ENCODE peak calls at places on chromosomes 13 and 19, in nine cellular contexts. G is NT2/D1, I is adipocyte, K is endothelial cell of umbilical vein, Y is HepG2, Q is H1, V is neural progenitor cell, C is PC-3, X is SK-N-MC. M is an unnamed sample. For H3K9me3, the result is how much of the 10 kb centered on the place peaks cover.

GRCh38 chr13:64912141-64912540 is 2318.0 kb downstream of the PCDH9 start:
- DNase-seq in X (no peak), Y (no peak), K (peak), V (no peak), G (no peak), Q (no peak), C (peak), I (peak), M (peak)

GRCh38 chr13:101267656-101268055 is 148.7 kb downstream of the NALCN start:
- DNase-seq in Q (no peak), Y (no peak), I (no peak), C (peak), X (no peak), K (no peak), V (no peak), G (no peak), M (peak)

GRCh38 chr19:51809787-51810186 is 14.8 kb downstream of the FPR3 start:
- DNase-seq in I (peak), V (no peak), C (peak), K (no peak), Q (no peak), X (no peak), G (no peak), Y (peak), M (peak)

GRCh38 chr13:95403349-95404140 is 102.3 kb upstream of the ABCC4 start:
- DNase-seq in V (peak), G (peak), Q (peak), I (no peak), Y (no peak), C (peak), X (no peak), K (no peak), M (no peak)

GRCh38 chr19:23956051-23956450 is 41.4 kb downstream of the ZNF726 start:
- DNase-seq in K (no peak), G (no peak), Q (no peak), I (no peak), Y (no peak), V (no peak), C (no peak), X (no peak), M (no peak)

GRCh38 chr19:52520013-52520412 is 7.5 kb upstream of the ZNF808 start:
- DNase-seq in G (no peak), Q (no peak), X (no peak), V (peak), I (no peak), C (no peak), Y (no peak), K (no peak), M (no peak)

GRCh38 chr19:35347171-35347929 is at the start of gene FFAR1:
- DNase-seq in Y (no peak), K (no peak), X (no peak), C (no peak), Q (peak), G (no peak), V (no peak), I (no peak), M (no peak)

GRCh38 chr13:45328661-45329105 is 12.3 kb downstream of the TPT1 start:
- DNase-seq in G (no peak), C (no peak), K (peak), V (no peak), Q (no peak), Y (no peak), I (peak), X (no peak), M (peak)

GRCh38 chr13:110328509-110328908 is 21.4 kb downstream of the COL4A2 start:
- DNase-seq in G (no peak), I (no peak), Y (no peak), C (no peak), Q (no peak), K (no peak), X (no peak), V (no peak), M (peak)

GRCh38 chr13:44434441-44435141 is 61.0 kb downstream of the SERP2 start:
- DNase-seq in V (no peak), I (peak), Y (no peak), G (no peak), Q (no peak), K (no peak), C (no peak), X (no peak), M (no peak)

GRCh38 chr19:39736088-39736487 is 1.7 kb downstream of the CLC start:
- DNase-seq in V (no peak), Y (no peak), K (no peak), C (no peak), G (no peak), X (no peak), I (no peak), Q (no peak), M (no peak)

GRCh38 chr13:35388979-35389378 is 87.5 kb downstream of the MAB21L1 start:
- DNase-seq in C (no peak), Q (no peak), G (no peak), I (peak), X (no peak), Y (no peak), K (peak), V (no peak), M (peak)

GRCh38 chr13:45544520-45544919 is 71.0 kb downstream of the ERICH6B start:
- DNase-seq in V (no peak), I (no peak), C (no peak), G (no peak), K (no peak), Y (no peak), Q (no peak), X (no peak), M (no peak)

DNA sequence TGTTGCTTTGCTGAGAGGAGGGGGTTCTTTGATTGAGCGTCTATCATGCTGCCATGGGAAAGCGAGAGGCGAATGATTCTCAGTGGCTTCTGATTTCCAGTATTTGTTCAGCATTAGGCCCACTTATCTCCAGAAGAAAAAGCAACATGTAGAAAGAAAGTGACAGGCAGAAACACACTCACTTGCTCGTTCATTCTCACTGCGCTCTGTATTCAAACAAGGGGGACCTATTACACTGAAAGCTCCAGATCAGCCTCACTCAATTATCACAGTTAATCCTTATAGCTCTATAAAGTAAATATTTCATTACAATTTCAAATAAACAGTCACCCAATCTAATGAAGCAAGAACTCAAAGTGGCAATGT is 106.8 kb downstream of the DACH1 start:
- DNase-seq in Q (no peak), I (no peak), V (no peak), Y (no peak), K (no peak), X (no peak), G (no peak), C (no peak), M (no peak)
- H3K9ac ChIP-seq in Q (no peak), I (no peak), V (no peak), Y (no peak), K (no peak), X (no peak), G (no peak), C (no peak), M (no peak)

GRCh38 chr19:58274771-58275199 is 4.0 kb upstream of the ZNF8 start:
- DNase-seq in I (no peak), K (peak), Q (no peak), X (no peak), G (no peak), C (peak), V (no peak), Y (no peak), M (peak)
- H3K9me3 ChIP-seq in I (half or more), K (under half), Q (under half), X (under half), G (under half), C (under half), V (under half), Y (under half), M (under half)

GRCh38 chr19:2168619-2169424 is 5.1 kb downstream of the DOT1L start:
- DNase-seq in I (peak), V (peak), C (peak), K (peak), X (no peak), Y (peak), Q (no peak), G (no peak), M (peak)
- H3K9ac ChIP-seq in I (peak), V (no peak), C (peak), K (peak), X (no peak), Y (peak), Q (no peak), G (peak), M (peak)

DNA sequence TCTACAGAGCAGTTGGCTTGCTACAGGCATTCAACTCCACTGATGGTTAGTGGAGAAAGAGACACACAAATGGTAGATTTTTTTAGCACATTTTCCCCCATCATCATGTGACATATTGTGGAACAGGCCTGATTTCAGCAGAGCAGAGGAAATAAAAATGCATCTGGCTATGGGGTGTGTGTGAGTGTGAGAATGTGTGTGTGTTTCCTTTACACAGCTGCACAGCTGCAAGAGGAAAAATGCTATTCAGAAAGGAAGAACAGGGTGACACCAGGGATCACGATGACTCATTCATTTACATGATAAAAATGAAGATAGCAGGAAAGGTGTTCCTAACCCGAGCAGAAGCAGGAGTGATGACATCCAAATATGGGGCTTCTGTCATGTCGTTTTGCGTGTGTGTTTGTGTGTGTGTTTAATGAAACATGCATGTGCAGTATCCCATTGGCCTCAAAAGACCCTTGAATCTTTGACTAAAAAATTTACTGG is 469.5 kb upstream of the TSHZ3 start:
- DNase-seq in V (no peak), X (no peak), C (no peak), K (no peak), Q (no peak), G (no peak), Y (no peak), I (no peak), M (no peak)
- H3K9me3 ChIP-seq in V (under half), X (under half), C (under half), K (under half), Q (under half), G (under half), Y (half or more), I (under half), M (under half)

GRCh38 chr19:5336195-5336965 is 4.2 kb downstream of the PTPRS start:
- DNase-seq in Y (no peak), G (no peak), K (no peak), Q (no peak), X (no peak), C (no peak), V (peak), I (no peak), M (no peak)
- H3K9ac ChIP-seq in Y (no peak), G (peak), K (no peak), Q (no peak), X (no peak), C (no peak), V (no peak), I (no peak), M (no peak)

DNA sequence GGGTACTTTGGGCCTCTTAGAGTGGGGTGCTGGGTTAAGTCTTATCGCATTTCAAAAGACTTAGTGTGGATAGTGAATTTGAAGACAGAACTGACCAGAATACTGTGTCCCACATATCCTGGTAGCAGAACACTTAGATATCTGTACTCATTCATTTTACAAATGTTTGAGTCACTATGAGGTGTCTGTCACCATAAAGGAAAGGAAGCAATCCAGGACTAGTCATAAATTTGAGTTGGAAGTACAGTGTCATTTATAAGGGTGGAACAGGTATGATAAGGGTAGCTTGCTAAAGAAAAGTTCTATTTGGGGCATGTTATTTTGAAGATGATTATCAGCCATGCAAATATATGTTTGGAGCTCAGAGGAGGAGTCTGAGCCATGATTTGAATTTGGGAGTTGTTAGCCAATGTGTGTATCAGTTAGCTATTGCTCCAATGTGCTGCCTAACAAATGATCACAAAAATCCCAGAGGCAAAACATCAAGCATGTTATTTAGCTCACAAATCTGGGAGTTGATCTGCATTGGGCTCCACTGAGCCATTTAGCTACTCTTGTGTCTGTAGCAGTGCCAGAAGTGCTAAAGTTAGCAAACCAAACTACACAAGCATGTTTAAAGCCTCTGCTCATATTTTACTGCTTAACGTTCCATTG is 20.3 kb downstream of the ZNF699 start:
- DNase-seq in G (no peak), X (no peak), Q (no peak), K (no peak), V (no peak), Y (no peak), I (no peak), C (peak), M (no peak)
- H3K9me3 ChIP-seq in G (half or more), X (under half), Q (half or more), K (under half), V (under half), Y (half or more), I (half or more), C (half or more), M (under half)

GRCh38 chr13:61113140-61113658 is 302.4 kb downstream of the PCDH20 start:
- DNase-seq in X (no peak), Q (no peak), V (no peak), C (no peak), G (no peak), I (no peak), K (no peak), Y (no peak), M (no peak)
- H3K9ac ChIP-seq in X (no peak), Q (no peak), V (no peak), C (no peak), G (no peak), I (no peak), K (no peak), Y (no peak), M (no peak)

DNA sequence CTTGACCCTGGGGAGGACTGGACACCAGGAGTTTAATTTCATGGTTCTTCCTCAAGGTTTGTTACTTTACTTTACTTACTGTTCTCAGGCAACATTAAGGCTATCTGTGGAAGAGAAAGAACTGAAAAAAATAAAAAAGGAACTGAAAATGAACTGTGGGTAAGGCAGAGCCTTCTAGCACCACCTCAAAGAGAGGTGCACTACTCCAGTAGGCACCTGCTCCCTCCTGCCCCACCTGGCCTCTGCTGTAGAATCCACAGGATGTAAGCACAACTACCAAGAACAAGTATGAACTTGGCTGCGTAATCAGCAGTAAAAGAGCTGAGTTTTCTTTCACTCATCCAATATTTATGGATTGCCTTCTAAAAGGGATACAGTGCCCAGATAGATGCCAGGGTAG is 12.2 kb downstream of the ZNF112 start:
- DNase-seq in Y (no peak), C (no peak), G (no peak), X (no peak), Q (no peak), I (no peak), V (no peak), K (no peak), M (no peak)
- H3K9me3 ChIP-seq in Y (under half), C (under half), G (under half), X (under half), Q (under half), I (under half), V (under half), K (under half), M (under half)

GRCh38 chr19:2578911-2579677 is 103.2 kb downstream of the GADD45B start:
- DNase-seq in G (peak), X (no peak), Q (peak), V (peak), C (peak), I (peak), Y (peak), K (peak), M (peak)
- H3K9ac ChIP-seq in G (peak), X (no peak), Q (peak), V (no peak), C (peak), I (peak), Y (peak), K (peak), M (peak)

DNA sequence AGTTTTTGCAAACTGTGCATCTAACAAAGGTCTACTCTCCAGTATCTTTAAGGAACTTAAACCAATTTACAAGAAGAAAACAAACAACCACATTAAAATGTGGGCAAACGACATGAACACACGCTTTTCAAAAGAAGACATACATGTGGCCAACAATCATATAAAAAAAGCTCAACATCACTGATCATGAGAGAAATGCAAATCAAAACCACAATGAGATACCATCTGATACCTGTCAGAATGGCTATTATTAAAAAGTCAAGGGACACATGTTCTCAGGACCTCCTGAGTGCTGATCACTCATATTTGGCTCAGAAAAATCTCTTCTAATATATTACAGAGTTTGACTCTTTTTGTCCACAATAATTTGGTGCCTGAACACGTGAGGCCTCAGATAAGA is 14.2 kb upstream of the LILRB1 start:
- DNase-seq in X (no peak), K (no peak), Q (no peak), Y (no peak), I (no peak), C (no peak), G (no peak), V (no peak), M (no peak)
- H3K9me3 ChIP-seq in X (under half), K (under half), Q (under half), Y (under half), I (under half), C (under half), G (under half), V (under half), M (under half)

M was measured in GM23248.